ENCODE peak calls at places on chromosomes 4 and X, in seven cellular contexts. L is H9, M is neuronal stem cell, J is mesendoderm, K is H1, F is IMR-90, Q is mesenchymal stem cell. H is an unnamed sample.

GRCh38 chr4:27084685-27085356 is 224.2 kb downstream of the STIM2 start:
- DNase-seq in L (peak; percentile 74), M (peak; percentile 49), J (peak; percentile 87), K (no peak), F (peak; percentile 2), Q (peak; percentile 19), H (peak; percentile 33)

GRCh38 chr4:40046311-40046980 is 10.2 kb upstream of the N4BP2 start:
- DNase-seq in L (no peak), M (no peak), J (peak; percentile 56), K (no peak), F (peak; percentile 64), Q (peak; percentile 64), H (peak; percentile 52)

GRCh38 chr4:81405900-81406401 is 65.8 kb downstream of the RASGEF1B start:
- DNase-seq in L (no peak), M (peak; percentile 81), J (peak; percentile 80), K (no peak), F (peak; percentile 77), Q (peak; percentile 84), H (peak; percentile 32)

GRCh38 chrX:120874678-120875557 is 748 bp downstream of the CT47B1 start:
- DNase-seq in L (no peak), M (no peak), J (no peak), K (no peak), F (no peak), Q (no peak), H (no peak)

GRCh38 chr4:10666616-10667015 is 18.0 kb downstream of the CLNK start:
- DNase-seq in L (no peak), M (no peak), J (no peak), K (no peak), F (no peak), Q (no peak), H (no peak)

GRCh38 chrX:106862972-106863688 is 40.0 kb downstream of the RIPPLY1 start:
- DNase-seq in L (peak; percentile 71), M (peak; percentile 1), J (peak; percentile 56), K (peak; percentile 15), F (peak; percentile 2), Q (no peak), H (peak; percentile 60)

GRCh38 chrX:68827848-68828562 is 816 bp upstream of the EFNB1 start:
- DNase-seq in L (peak; percentile 82), M (peak; percentile 81), J (peak; percentile 85), K (peak; percentile 46), F (peak; percentile 76), Q (peak; percentile 80), H (peak; percentile 81)

GRCh38 chr4:118318931-118319330 is 33.9 kb downstream of the PRSS12 start:
- DNase-seq in L (no peak), M (no peak), J (no peak), K (no peak), F (no peak), Q (no peak), H (no peak)

GRCh38 chr4:1055721-1056590 is 44.5 kb downstream of the FGFRL1 start:
- DNase-seq in L (peak; percentile 70), M (no peak), J (peak; percentile 61), K (no peak), F (peak; percentile 48), Q (peak; percentile 13), H (peak; percentile 23)

GRCh38 chr4:77045490-77045889 is 30.3 kb downstream of the CCNI start:
- DNase-seq in L (no peak), M (no peak), J (peak; percentile 48), K (no peak), F (peak; percentile 49), Q (peak; percentile 40), H (no peak)

GRCh38 chr4:163279713-163280112 is 52.7 kb downstream of the NPY1R start:
- DNase-seq in L (no peak), M (no peak), J (peak; percentile 5), K (no peak), F (no peak), Q (no peak), H (no peak)

GRCh38 chrX:110156167-110156754 is 153.3 kb downstream of the TMEM164 start:
- DNase-seq in L (no peak), M (no peak), J (no peak), K (no peak), F (no peak), Q (no peak), H (no peak)

GRCh38 chr4:138911903-138912713 is 103.5 kb upstream of the NOCT start:
- DNase-seq in L (no peak), M (no peak), J (no peak), K (no peak), F (no peak), Q (peak; percentile 43), H (no peak)

GRCh38 chrX:37302569-37302968 is 46.6 kb upstream of the PRRG1 start:
- DNase-seq in L (peak; percentile 49), M (no peak), J (peak; percentile 34), K (no peak), F (peak; percentile 21), Q (peak; percentile 35), H (no peak)

GRCh38 chr4:76354517-76355473 is 48.3 kb downstream of the STBD1 start:
- DNase-seq in L (no peak), M (no peak), J (no peak), K (no peak), F (no peak), Q (no peak), H (no peak)

GRCh38 chr4:98778206-98778605 is 119.8 kb upstream of the TSPAN5 start:
- DNase-seq in L (no peak), M (no peak), J (no peak), K (no peak), F (peak; percentile 91), Q (peak; percentile 94), H (peak; percentile 60)

GRCh38 chr4:19329631-19330030 is 922.1 kb upstream of the SLIT2 start:
- DNase-seq in L (no peak), M (no peak), J (no peak), K (no peak), F (peak; percentile 41), Q (peak; percentile 7), H (no peak)

GRCh38 chr4:1179089-1179441 is 6.7 kb upstream of the SPON2 start:
- DNase-seq in L (no peak), M (no peak), J (no peak), K (no peak), F (no peak), Q (no peak), H (no peak)

GRCh38 chr4:3276961-3277360 is 15.9 kb upstream of the RGS12 start:
- DNase-seq in L (peak; percentile 28), M (no peak), J (no peak), K (no peak), F (peak; percentile 75), Q (no peak), H (no peak)

GRCh38 chrX:84123585-84123984 is 64.4 kb downstream of the RPS6KA6 start:
- DNase-seq in L (no peak), M (no peak), J (no peak), K (no peak), F (no peak), Q (no peak), H (peak; percentile 45)

GRCh38 chrX:71910526-71911022 is at the start of gene NHSL2:
- DNase-seq in L (peak; percentile 67), M (peak; percentile 37), J (peak; percentile 66), K (no peak), F (peak; percentile 6), Q (peak; percentile 40), H (no peak)

GRCh38 chr4:169179609-169180526 is 90.9 kb downstream of the SH3RF1 start:
- DNase-seq in L (no peak), M (no peak), J (no peak), K (no peak), F (peak; percentile 40), Q (peak; percentile 38), H (peak; percentile 58)

GRCh38 chr4:41060352-41061318 is 153.7 kb downstream of the APBB2 start:
- DNase-seq in L (no peak), M (no peak), J (no peak), K (no peak), F (no peak), Q (no peak), H (no peak)

GRCh38 chrX:30702736-30703135 is 49.5 kb downstream of the GK start:
- DNase-seq in L (no peak), M (no peak), J (peak; percentile 1), K (no peak), F (peak; percentile 91), Q (peak; percentile 84), H (peak; percentile 4)

GRCh38 chr4:67320645-67321044 is 224.7 kb downstream of the CENPC start:
- DNase-seq in L (no peak), M (no peak), J (no peak), K (no peak), F (no peak), Q (no peak), H (no peak)

GRCh38 chr4:53558061-53558801 is 33.1 kb downstream of the LNX1 start:
- DNase-seq in L (no peak), M (no peak), J (peak; percentile 38), K (no peak), F (peak; percentile 41), Q (no peak), H (peak; percentile 28)

GRCh38 chrX:12965390-12965940 is 9.4 kb upstream of the TMSB4X start:
- DNase-seq in L (no peak), M (no peak), J (no peak), K (no peak), F (no peak), Q (no peak), H (no peak)

GRCh38 chr4:110049951-110050925 is 137.6 kb downstream of the EGF start:
- DNase-seq in L (no peak), M (peak; percentile 38), J (peak; percentile 56), K (no peak), F (peak; percentile 52), Q (peak; percentile 59), H (no peak)

GRCh38 chrX:23493941-23494374 is 159.3 kb downstream of the PTCHD1 start:
- DNase-seq in L (no peak), M (no peak), J (peak; percentile 38), K (no peak), F (no peak), Q (no peak), H (peak; percentile 7)

GRCh38 chr4:96305030-96305429 is 465.1 kb downstream of the PDHA2 start:
- DNase-seq in L (no peak), M (no peak), J (peak; percentile 83), K (no peak), F (no peak), Q (no peak), H (peak; percentile 27)

GRCh38 chr4:96301727-96302126 is 461.8 kb downstream of the PDHA2 start:
- DNase-seq in L (no peak), M (no peak), J (no peak), K (no peak), F (no peak), Q (no peak), H (no peak)
- H2BK120ac ChIP-seq in L (no peak overlapping the region), M (no peak overlapping the region), J (no peak overlapping the region), K (no peak overlapping the region), F (no peak overlapping the region), Q (no peak overlapping the region), H (no peak overlapping the region)

GRCh38 chr4:143089847-143090246 is 94.9 kb upstream of the USP38 start:
- DNase-seq in L (no peak), M (no peak), J (no peak), K (no peak), F (no peak), Q (no peak), H (no peak)
- H2BK120ac ChIP-seq in L (no peak overlapping the region), M (no peak overlapping the region), J (no peak overlapping the region), K (no peak overlapping the region), F (no peak overlapping the region), Q (no peak overlapping the region), H (peak overlapping the region; percentile 33)

GRCh38 chr4:182715548-182715947 is 201.6 kb downstream of the DCTD start:
- DNase-seq in L (no peak), M (no peak), J (peak; percentile 60), K (no peak), F (no peak), Q (no peak), H (no peak)
- H2BK120ac ChIP-seq in L (no peak overlapping the region), M (no peak overlapping the region), J (no peak overlapping the region), K (no peak overlapping the region), F (no peak overlapping the region), Q (no peak overlapping the region), H (no peak overlapping the region)

GRCh38 chr4:180542445-180543100 is 1700.6 kb upstream of the TENM3 start:
- DNase-seq in L (no peak), M (no peak), J (no peak), K (no peak), F (peak; percentile 75), Q (peak; percentile 5), H (no peak)
- H2BK120ac ChIP-seq in L (no peak overlapping the region), M (no peak overlapping the region), J (no peak overlapping the region), K (no peak overlapping the region), F (no peak overlapping the region), Q (no peak overlapping the region), H (no peak overlapping the region)

H was measured in trophoblast cell.